ENCODE peak calls at places on chromosomes 12 and 14, in four cellular contexts. D, S, F and W are unnamed samples.

GRCh38 chr14:68696721-68697495 is 96.0 kb downstream of the ZFP36L1 start:
- DNase-seq in D (peak; percentile 30), S (no peak), F (no peak), W (no peak)

GRCh38 chr14:101108579-101109346 is 205.2 kb upstream of the RTL1 start:
- DNase-seq in D (peak; percentile 38), S (no peak), F (no peak), W (no peak)

GRCh38 chr14:76752744-76753143 is 8.5 kb upstream of the VASH1 start:
- DNase-seq in D (no peak), S (no peak), F (no peak), W (no peak)

GRCh38 chr12:127005406-127005805 is 1261.6 kb upstream of the TMEM132C start:
- DNase-seq in D (peak; percentile 86), S (no peak), F (no peak), W (no peak)

GRCh38 chr12:6873094-6874006 is at the start of gene SPSB2:
- DNase-seq in D (peak; percentile 99), S (peak; percentile 74), F (peak; percentile 99), W (peak; percentile 97)

GRCh38 chr12:75744607-75745256 is 233.3 kb upstream of the KRR1 start:
- DNase-seq in D (no peak), S (no peak), F (no peak), W (no peak)

GRCh38 chr12:56634242-56634836 is 4.2 kb upstream of the BAZ2A start:
- DNase-seq in D (peak; percentile 70), S (no peak), F (no peak), W (no peak)

GRCh38 chr12:54475542-54475941 is 2.1 kb upstream of the GTSF1 start:
- DNase-seq in D (no peak), S (no peak), F (no peak), W (no peak)

GRCh38 chr12:19398376-19399363 is 40.6 kb upstream of the AEBP2 start:
- DNase-seq in D (no peak), S (no peak), F (no peak), W (no peak)

GRCh38 chr12:12398026-12398859 is 41.4 kb downstream of the BORCS5 start:
- DNase-seq in D (no peak), S (peak; percentile 76), F (no peak), W (peak; percentile 41)

GRCh38 chr12:32198555-32198954 is 91.9 kb downstream of the BICD1 start:
- DNase-seq in D (no peak), S (no peak), F (no peak), W (no peak)

GRCh38 chr12:21992823-21993222 is 51.6 kb upstream of the ABCC9 start:
- DNase-seq in D (no peak), S (no peak), F (no peak), W (no peak)

GRCh38 chr12:31238764-31239387 is 87.1 kb downstream of the SINHCAF start:
- DNase-seq in D (peak; percentile 76), S (peak; percentile 8), F (peak; percentile 10), W (no peak)

GRCh38 chr12:49777800-49778748 is 36.7 kb downstream of the TMBIM6 start:
- DNase-seq in D (peak; percentile 71), S (no peak), F (peak; percentile 44), W (no peak)

GRCh38 chr12:11773889-11774677 is 124.6 kb downstream of the ETV6 start:
- DNase-seq in D (no peak), S (no peak), F (no peak), W (no peak)

GRCh38 chr12:127280393-127281275 is 986.3 kb upstream of the TMEM132C start:
- DNase-seq in D (peak; percentile 56), S (no peak), F (peak; percentile 6), W (no peak)

GRCh38 chr12:72471806-72472205 is 199.6 kb downstream of the TRHDE start:
- DNase-seq in D (no peak), S (no peak), F (no peak), W (no peak)

GRCh38 chr12:28550757-28551381 is 360.6 kb downstream of the CCDC91 start:
- DNase-seq in D (no peak), S (no peak), F (no peak), W (no peak)

GRCh38 chr12:92078167-92079053 is 67.2 kb downstream of the BTG1 start:
- DNase-seq in D (no peak), S (peak; percentile 80), F (no peak), W (no peak)

GRCh38 chr14:64891839-64892375 is 12.2 kb upstream of the SPTB start:
- DNase-seq in D (no peak), S (peak; percentile 33), F (no peak), W (no peak)

GRCh38 chr12:56991319-56991906 is 14.9 kb downstream of the ZBTB39 start:
- DNase-seq in D (peak; percentile 79), S (no peak), F (no peak), W (no peak)

GRCh38 chr12:64824500-64825142 is at the start of gene TBC1D30:
- DNase-seq in D (peak; percentile 41), S (no peak), F (no peak), W (no peak)

GRCh38 chr12:96427269-96427729 is 27.1 kb upstream of the CDK17 start:
- DNase-seq in D (no peak), S (peak; percentile 98), F (no peak), W (peak; percentile 51)

GRCh38 chr14:84927096-84927910 is 602.6 kb upstream of the FLRT2 start:
- DNase-seq in D (no peak), S (no peak), F (no peak), W (no peak)

GRCh38 chr14:61813101-61813596 is 50.9 kb downstream of the SNAPC1 start:
- DNase-seq in D (no peak), S (no peak), F (no peak), W (no peak)

GRCh38 chr14:69107407-69108003 is 45.4 kb downstream of the DCAF5 start:
- DNase-seq in D (no peak), S (peak; percentile 58), F (no peak), W (no peak)